ENCODE peak calls at places on chromosomes 12 and 14, in four cellular contexts. L is stomach, X is NCI-H510A treated with DMSO at 0.1 percent for 48 hours, F is fibroblast of mammary gland. S is an unnamed sample.

GRCh38 chr12:66117242-66117641 is 13.3 kb downstream of the LLPH start:
- DNase-seq in L (no peak), X (no peak), F (no peak), S (no peak)

GRCh38 chr12:119592232-119592631 is 1.3 kb upstream of the TMEM233 start:
- DNase-seq in L (no peak), X (no peak), F (peak), S (no peak)

GRCh38 chr14:64337901-64338615 is 43.9 kb upstream of the ESR2 start:
- DNase-seq in L (peak), X (peak), F (peak), S (peak)

GRCh38 chr12:32273712-32274111 is 125.6 kb upstream of the FGD4 start:
- DNase-seq in L (no peak), X (no peak), F (no peak), S (no peak)

GRCh38 chr12:6691473-6691872 is 2.3 kb upstream of the ZNF384 start:
- DNase-seq in L (no peak), X (no peak), F (peak), S (no peak)

GRCh38 chr12:98440165-98440581 is 75.2 kb upstream of the TMPO start:
- DNase-seq in L (peak), X (no peak), F (peak), S (no peak)

GRCh38 chr12:56197921-56198635 is 8.8 kb upstream of the SMARCC2 start:
- DNase-seq in L (no peak), X (no peak), F (no peak), S (no peak)

GRCh38 chr12:110677206-110677911 is 11.6 kb downstream of the HVCN1 start:
- DNase-seq in L (no peak), X (no peak), F (no peak), S (no peak)

GRCh38 chr12:107759410-107759809 is 1.5 kb downstream of the PRDM4 start:
- DNase-seq in L (no peak), X (peak), F (peak), S (peak)

GRCh38 chr12:32115404-32116104 is 8.9 kb downstream of the BICD1 start:
- DNase-seq in L (peak), X (no peak), F (peak), S (peak)

GRCh38 chr12:22544038-22544979 is at the start of gene C2CD5:
- DNase-seq in L (peak), X (peak), F (peak), S (peak)

GRCh38 chr14:96502621-96503251 is 554 bp downstream of the PAPOLA start:
- DNase-seq in L (peak), X (peak), F (peak), S (no peak)

GRCh38 chr14:32934891-32935633 is 3.6 kb upstream of the NPAS3 start:
- DNase-seq in L (no peak), X (peak), F (no peak), S (no peak)

GRCh38 chr12:120453977-120454376 is 7.7 kb downstream of the GATC start:
- DNase-seq in L (no peak), X (peak), F (peak), S (peak)

GRCh38 chr12:124480469-124481256 is 86.7 kb downstream of the NCOR2 start:
- DNase-seq in L (peak), X (no peak), F (peak), S (peak)

GRCh38 chr12:29796823-29797263 is 13.1 kb upstream of the TMTC1 start:
- DNase-seq in L (no peak), X (no peak), F (peak), S (peak)

GRCh38 chr12:76299536-76300296 is 48.5 kb downstream of the BBS10 start:
- DNase-seq in L (no peak), X (no peak), F (no peak), S (no peak)

GRCh38 chr12:32440120-32440865 is 40.9 kb downstream of the FGD4 start:
- DNase-seq in L (peak), X (no peak), F (no peak), S (no peak)

GRCh38 chr12:52829986-52830385 is 4.1 kb downstream of the KRT79 start:
- DNase-seq in L (no peak), X (no peak), F (no peak), S (no peak)

GRCh38 chr12:109346920-109347319 is 780 bp upstream of the MYO1H start:
- DNase-seq in L (no peak), X (no peak), F (no peak), S (no peak)

GRCh38 chr12:99390707-99391106 is 256.8 kb upstream of the GARIN6 start:
- DNase-seq in L (no peak), X (no peak), F (peak), S (peak)

GRCh38 chr12:78489990-78490389 is 374.6 kb upstream of the SYT1 start:
- DNase-seq in L (no peak), X (no peak), F (no peak), S (no peak)

GRCh38 chr12:49264466-49264872 is 413 bp upstream of the TUBA1C start:
- DNase-seq in L (peak), X (peak), F (no peak), S (no peak)

GRCh38 chr12:57239587-57240068 is 10.1 kb downstream of the SHMT2 start:
- DNase-seq in L (no peak), X (peak), F (no peak), S (no peak)

S was measured in COLO829.